ENCODE peak calls at places on chromosomes 4 and X, in four cellular contexts. H is IMR-90; M is activated CD8-positive, alpha-beta T cell treated with anti-CD3 and anti-CD28 coated beads for 36 hours; Q is T-helper 2 cell. D is an unnamed sample.

GRCh38 chr4:7805533-7806079 is 134.1 kb downstream of the AFAP1 start:
- DNase-seq in M (no peak), H (peak), Q (no peak), D (peak)

GRCh38 chr4:26807330-26807729 is 53.3 kb upstream of the STIM2 start:
- DNase-seq in H (no peak), Q (no peak), M (no peak), D (peak)

GRCh38 chrX:111170017-111170416 is 74.0 kb downstream of the PAK3 start:
- DNase-seq in H (peak), M (no peak), Q (no peak), D (no peak)

GRCh38 chr4:118351851-118352827 is 664 bp downstream of the PRSS12 start:
- DNase-seq in H (peak), M (peak), Q (peak), D (peak)

GRCh38 chr4:114021445-114021844 is 42.0 kb upstream of the ARSJ start:
- DNase-seq in M (no peak), Q (no peak), H (no peak), D (peak)

GRCh38 chr4:951186-951585 is 18.9 kb downstream of the TMEM175 start:
- DNase-seq in M (no peak), H (no peak), Q (no peak), D (no peak)

GRCh38 chrX:3142259-3143042 is 101.2 kb downstream of the ARSF start:
- DNase-seq in Q (no peak), M (no peak), H (no peak), D (peak)

GRCh38 chrX:153938226-153938786 is 3.5 kb upstream of the NAA10 start:
- DNase-seq in H (peak), Q (no peak), M (peak), D (no peak)

GRCh38 chr4:184434021-184434420 is 40.3 kb downstream of the IRF2 start:
- DNase-seq in M (no peak), H (no peak), Q (no peak), D (no peak)

GRCh38 chr4:92362002-92362401 is 58.2 kb downstream of the GRID2 start:
- DNase-seq in Q (no peak), M (no peak), H (no peak), D (no peak)

GRCh38 chr4:40940317-40940720 is 190.6 kb downstream of the NSUN7 start:
- DNase-seq in Q (no peak), M (no peak), H (no peak), D (no peak)

GRCh38 chrX:39611468-39611867 is 486.3 kb downstream of the BCOR start:
- DNase-seq in Q (no peak), M (no peak), H (no peak), D (no peak)

GRCh38 chr4:80307183-80307735 is 28.3 kb upstream of the CFAP299 start:
- DNase-seq in M (no peak), Q (no peak), H (peak), D (peak)

GRCh38 chr4:173852775-173853174 is 322.7 kb upstream of the HAND2 start:
- DNase-seq in H (no peak), M (no peak), Q (no peak), D (no peak)

GRCh38 chr4:54498661-54499111 is 159.1 kb upstream of the KIT start:
- DNase-seq in H (peak), Q (no peak), M (no peak), D (no peak)

GRCh38 chr4:144302704-144303536 is 162.4 kb upstream of the GYPA start:
- DNase-seq in M (no peak), H (no peak), Q (no peak), D (peak)

GRCh38 chrX:11944486-11944885 is 186.4 kb downstream of the MSL3 start:
- DNase-seq in H (peak), M (peak), Q (no peak), D (peak)

GRCh38 chrX:11558972-11559371 is 106.7 kb downstream of the ARHGAP6 start:
- DNase-seq in M (peak), H (no peak), Q (peak), D (peak)

D was measured in SJCRH30.